ENCODE peak calls at places on chromosomes 6 and 20, in ten cellular contexts. J is lung, Z is GM10248, B is heart right ventricle, V is GM20000, F is upper lobe of right lung, A is RWPE1, H is bronchial epithelial cell, Y is glutamatergic neuron, U is progenitor cell of endocrine pancreas. R is an unnamed sample.

GRCh38 chr20:37316116-37316774 is 26.8 kb downstream of the MANBAL start:
- DNase-seq in J (no peak), Z (peak; percentile 75), B (no peak), V (peak; percentile 71), F (no peak), A (no peak), H (no peak), Y (no peak), U (no peak), R (no peak)

GRCh38 chr6:93896081-93896480 is 476.7 kb upstream of the EPHA7 start:
- DNase-seq in J (no peak), Z (no peak), B (no peak), V (no peak), F (no peak), A (no peak), H (no peak), Y (no peak), U (no peak), R (no peak)

GRCh38 chr20:50690979-50691584 is at the start of gene RIPOR3:
- DNase-seq in J (no peak), Z (no peak), B (no peak), V (no peak), F (no peak), A (no peak), H (no peak), Y (peak; percentile 58), U (no peak), R (peak; percentile 35)

GRCh38 chr6:163338671-163339405 is 75.7 kb upstream of the QKI start:
- DNase-seq in J (no peak), Z (no peak), B (peak; percentile 72), V (no peak), F (no peak), A (no peak), H (peak; percentile 9), Y (no peak), U (no peak), R (peak; percentile 25)

GRCh38 chr6:107641500-107641931 is 151.6 kb downstream of the SOBP start:
- DNase-seq in J (peak; percentile 71), Z (no peak), B (peak; percentile 69), V (no peak), F (peak; percentile 82), A (no peak), H (peak; percentile 53), Y (no peak), U (no peak), R (no peak)

GRCh38 chr6:26311385-26312095 is 53.5 kb upstream of the BTN3A2 start:
- DNase-seq in J (peak; percentile 37), Z (no peak), B (peak; percentile 30), V (no peak), F (no peak), A (no peak), H (peak; percentile 86), Y (no peak), U (no peak), R (no peak)

GRCh38 chr6:33168202-33168601 is 24.1 kb downstream of the COL11A2 start:
- DNase-seq in J (no peak), Z (no peak), B (no peak), V (no peak), F (peak; percentile 45), A (no peak), H (no peak), Y (no peak), U (no peak), R (no peak)

GRCh38 chr6:149896491-149896890 is 1.4 kb downstream of the RAET1E start:
- DNase-seq in J (no peak), Z (no peak), B (no peak), V (no peak), F (no peak), A (no peak), H (peak; percentile 51), Y (no peak), U (no peak), R (no peak)

GRCh38 chr20:50284811-50285375 is 94.3 kb downstream of the CEBPB start:
- DNase-seq in J (no peak), Z (no peak), B (no peak), V (no peak), F (no peak), A (no peak), H (no peak), Y (peak; percentile 38), U (no peak), R (no peak)

GRCh38 chr6:170441316-170441715 is 111.8 kb downstream of the PSMB1 start:
- DNase-seq in J (no peak), Z (no peak), B (no peak), V (no peak), F (no peak), A (no peak), H (peak; percentile 21), Y (no peak), U (no peak), R (no peak)

GRCh38 chr20:44221368-44221767 is 10.8 kb upstream of the OSER1 start:
- DNase-seq in J (no peak), Z (no peak), B (no peak), V (no peak), F (no peak), A (no peak), H (no peak), Y (no peak), U (no peak), R (no peak)

GRCh38 chr20:11429889-11430580 is 487.7 kb upstream of the BTBD3 start:
- DNase-seq in J (no peak), Z (no peak), B (no peak), V (no peak), F (no peak), A (no peak), H (no peak), Y (no peak), U (no peak), R (no peak)
- TF ChIP-seq CTCF in J (no peak), Z (no peak), B (no peak), V (no peak), F (no peak), A (no peak), H (no peak), Y (no peak), U (no peak), R (no peak)

GRCh38 chr6:126720326-126720725 is 380.4 kb downstream of the CENPW start:
- DNase-seq in J (no peak), Z (no peak), B (no peak), V (no peak), F (no peak), A (no peak), H (peak; percentile 22), Y (no peak), U (no peak), R (no peak)

GRCh38 chr6:126716826-126717514 is 377.1 kb downstream of the CENPW start:
- DNase-seq in J (no peak), Z (no peak), B (no peak), V (no peak), F (no peak), A (peak; percentile 36), H (peak; percentile 92), Y (no peak), U (no peak), R (no peak)

GRCh38 chr6:126721581-126722145 is 381.7 kb downstream of the CENPW start:
- DNase-seq in J (no peak), Z (no peak), B (no peak), V (no peak), F (no peak), A (peak; percentile 59), H (peak; percentile 99), Y (no peak), U (no peak), R (no peak)

GRCh38 chr6:126718600-126719327 is 378.8 kb downstream of the CENPW start:
- DNase-seq in J (no peak), Z (peak; percentile 28), B (no peak), V (peak; percentile 30), F (no peak), A (no peak), H (no peak), Y (no peak), U (no peak), R (no peak)

DNA sequence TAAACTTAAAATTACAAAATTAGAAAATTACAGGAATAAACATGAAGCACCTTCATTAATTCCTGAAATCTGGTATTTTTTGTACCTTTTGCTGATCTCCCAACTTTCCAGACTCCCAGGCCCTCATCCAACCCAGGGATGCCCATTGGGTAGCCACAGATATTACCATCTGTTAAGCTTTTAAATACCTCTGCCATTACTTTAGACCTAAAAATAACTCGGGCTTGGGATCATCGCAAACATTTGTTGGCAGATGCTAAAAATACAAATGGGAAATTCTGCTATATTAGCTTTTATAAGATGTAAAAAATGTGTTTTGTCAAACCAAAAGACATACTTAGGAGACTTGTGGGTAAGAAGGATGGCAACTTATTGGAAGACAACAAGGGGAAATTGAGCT is 376.1 kb downstream of the CENPW start:
- DNase-seq in J (no peak), Z (no peak), B (no peak), V (no peak), F (no peak), A (no peak), H (no peak), Y (no peak), U (no peak), R (no peak)
- TF ChIP-seq CTCF in J (no peak), Z (no peak), B (no peak), V (no peak), F (no peak), A (no peak), H (no peak), Y (no peak), U (no peak), R (no peak)

DNA sequence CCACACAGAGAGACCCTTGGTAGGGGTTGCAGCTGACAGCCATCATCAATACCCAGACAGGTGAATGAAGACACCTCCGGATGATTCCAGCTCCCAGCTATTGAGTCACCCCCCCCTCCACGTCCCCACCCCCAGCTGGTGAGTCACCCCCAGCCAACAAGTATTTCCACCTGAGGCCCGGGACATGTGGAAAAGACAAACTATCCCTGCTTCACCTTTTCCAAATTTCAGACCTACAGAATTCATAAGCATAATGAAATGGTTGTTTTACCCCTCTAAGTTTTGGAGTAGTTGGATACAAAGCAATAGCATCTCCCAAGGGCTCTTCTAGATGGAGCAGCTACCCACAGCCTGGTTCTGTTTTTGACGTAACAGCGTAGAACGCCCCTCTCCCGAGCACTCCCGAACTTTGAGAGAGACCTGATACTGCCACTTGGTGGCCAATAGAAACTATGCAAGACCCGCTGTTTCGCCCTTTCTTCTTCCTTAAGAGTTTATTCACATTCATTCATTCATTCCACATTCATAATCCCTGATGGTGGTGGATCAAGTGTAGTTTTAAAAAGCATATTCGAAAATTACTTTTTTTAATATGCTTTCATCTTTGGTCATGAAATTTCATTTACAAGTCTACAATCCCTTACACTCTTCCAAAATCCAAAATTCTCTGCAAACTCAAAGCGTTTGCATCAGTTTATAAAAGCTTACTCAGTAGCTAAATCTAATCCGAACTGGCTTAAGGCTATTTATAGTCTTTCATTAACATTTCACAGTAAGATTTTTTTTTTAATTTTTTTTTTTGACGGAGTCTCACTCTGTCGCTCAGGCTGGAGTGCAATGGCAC is 15.1 kb upstream of the PPP1R16B start:
- DNase-seq in J (no peak), Z (no peak), B (no peak), V (peak; percentile 56), F (no peak), A (peak; percentile 96), H (peak; percentile 68), Y (peak; percentile 40), U (no peak), R (peak; percentile 32)
- TF ChIP-seq CTCF in J (no peak), Z (peak; percentile 58), B (peak; percentile 62), V (peak; percentile 22), F (peak; percentile 86), A (no peak), H (peak; percentile 68), Y (peak; percentile 71), U (peak; percentile 72), R (peak; percentile 66)

DNA sequence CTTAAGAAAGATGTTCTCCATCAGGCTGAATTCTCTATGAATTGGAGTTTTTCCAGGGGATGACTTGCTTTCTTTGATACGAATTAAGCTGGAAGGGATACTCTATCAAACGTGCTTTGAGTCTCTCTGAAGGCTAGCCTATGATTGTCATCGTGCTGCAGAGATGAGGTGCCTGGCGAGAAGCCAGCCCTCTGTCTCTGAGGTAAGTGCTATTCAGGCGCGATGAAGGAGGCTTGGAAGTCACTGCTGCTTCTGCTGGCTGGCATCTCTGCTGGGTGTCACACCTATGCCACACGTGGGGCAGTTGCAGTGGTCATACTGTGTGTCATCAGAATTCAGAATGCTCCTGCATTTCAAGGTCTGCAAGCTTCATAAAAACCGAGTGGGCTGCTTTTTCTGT is 223.7 kb downstream of the TAF4 start:
- DNase-seq in J (no peak), Z (no peak), B (no peak), V (no peak), F (no peak), A (no peak), H (no peak), Y (no peak), U (no peak), R (no peak)
- TF ChIP-seq CTCF in J (no peak), Z (no peak), B (no peak), V (no peak), F (no peak), A (no peak), H (no peak), Y (no peak), U (no peak), R (no peak)